ENCODE peak calls at places on chromosomes 7 and 10, in six cellular contexts. G, W, X, U, R and N are unnamed samples.

GRCh38 chr7:7221602-7222038 is 39.3 kb downstream of the C1GALT1 start:
- DNase-seq in G (no peak), W (no peak), X (no peak), U (no peak), R (no peak), N (no peak)

GRCh38 chr7:155342313-155342712 is 44.6 kb downstream of the INSIG1 start:
- DNase-seq in G (no peak), W (no peak), X (no peak), U (no peak), R (no peak), N (no peak)

GRCh38 chr7:36440880-36441279 is 51.2 kb downstream of the ANLN start:
- DNase-seq in G (peak; percentile 68), W (no peak), X (no peak), U (peak; percentile 31), R (no peak), N (no peak)

GRCh38 chr10:10826125-10826524 is 191.5 kb upstream of the CELF2 start:
- DNase-seq in G (no peak), W (no peak), X (no peak), U (no peak), R (no peak), N (no peak)

GRCh38 chr7:129779602-129780256 is 168.2 kb downstream of the NRF1 start:
- DNase-seq in G (peak; percentile 26), W (no peak), X (peak; percentile 35), U (peak; percentile 80), R (no peak), N (no peak)

GRCh38 chr7:20407585-20408466 is 77.1 kb downstream of the ITGB8 start:
- DNase-seq in G (no peak), W (no peak), X (no peak), U (peak; percentile 70), R (peak; percentile 87), N (peak; percentile 90)

GRCh38 chr7:71925663-71926062 is 486.5 kb downstream of the CALN1 start:
- DNase-seq in G (no peak), W (no peak), X (no peak), U (no peak), R (no peak), N (no peak)

GRCh38 chr7:143250822-143251221 is 12.4 kb upstream of the GSTK1 start:
- DNase-seq in G (no peak), W (no peak), X (no peak), U (no peak), R (no peak), N (no peak)

GRCh38 chr7:132584796-132585494 is 8.7 kb upstream of the PLXNA4 start:
- DNase-seq in G (no peak), W (no peak), X (no peak), U (no peak), R (no peak), N (no peak)

GRCh38 chr7:29035044-29035740 is 77.1 kb upstream of the TRIL start:
- DNase-seq in G (no peak), W (no peak), X (no peak), U (no peak), R (no peak), N (no peak)

GRCh38 chr7:8249121-8249520 is 12.8 kb downstream of the ICA1 start:
- DNase-seq in G (no peak), W (no peak), X (no peak), U (no peak), R (no peak), N (no peak)

GRCh38 chr7:29405891-29406290 is 157.7 kb upstream of the PRR15 start:
- DNase-seq in G (no peak), W (no peak), X (no peak), U (no peak), R (no peak), N (no peak)

GRCh38 chr7:84647797-84648762 is 453.5 kb upstream of the SEMA3A start:
- DNase-seq in G (peak; percentile 13), W (no peak), X (no peak), U (no peak), R (no peak), N (no peak)

GRCh38 chr10:5068274-5069017 is 25.8 kb upstream of the AKR1C3 start:
- DNase-seq in G (no peak), W (no peak), X (no peak), U (no peak), R (no peak), N (no peak)

GRCh38 chr7:142932386-142933091 is 1.0 kb downstream of the TRPV5 start:
- DNase-seq in G (no peak), W (no peak), X (no peak), U (no peak), R (no peak), N (no peak)

GRCh38 chr7:8221124-8221523 is 40.8 kb downstream of the ICA1 start:
- DNase-seq in G (no peak), W (no peak), X (no peak), U (no peak), R (no peak), N (no peak)

GRCh38 chr7:159098424-159098786 is 46.3 kb downstream of the VIPR2 start:
- DNase-seq in G (no peak), W (no peak), X (no peak), U (no peak), R (peak; percentile 24), N (peak; percentile 53)

GRCh38 chr7:2195403-2196246 is 37.1 kb downstream of the MAD1L1 start:
- DNase-seq in G (peak; percentile 18), W (no peak), X (no peak), U (no peak), R (peak; percentile 72), N (peak; percentile 66)

GRCh38 chr10:68871731-68872342 is 29.3 kb upstream of the DDX50 start:
- DNase-seq in G (peak; percentile 95), W (no peak), X (no peak), U (peak; percentile 23), R (no peak), N (no peak)

GRCh38 chr10:4699950-4700730 is 125.9 kb upstream of the AKR1E2 start:
- DNase-seq in G (no peak), W (no peak), X (no peak), U (no peak), R (no peak), N (no peak)

GRCh38 chr10:80612261-80612660 is 74.6 kb downstream of the SH2D4B start:
- DNase-seq in G (peak; percentile 93), W (no peak), X (no peak), U (no peak), R (no peak), N (no peak)

GRCh38 chr7:104299323-104299722 is 29.1 kb upstream of the LHFPL3 start:
- DNase-seq in G (no peak), W (no peak), X (no peak), U (peak; percentile 83), R (no peak), N (no peak)

GRCh38 chr7:66883716-66884115 is 37.3 kb upstream of the TMEM248 start:
- DNase-seq in G (no peak), W (no peak), X (no peak), U (no peak), R (no peak), N (no peak)

GRCh38 chr7:100053201-100053600 is 3.6 kb downstream of the ZSCAN21 start:
- DNase-seq in G (peak; percentile 96), W (no peak), X (no peak), U (peak; percentile 83), R (no peak), N (no peak)

GRCh38 chr7:44738031-44738730 is 10.5 kb upstream of the ZMIZ2 start:
- DNase-seq in G (no peak), W (no peak), X (no peak), U (peak; percentile 14), R (no peak), N (no peak)

GRCh38 chr7:140525741-140526140 is 46.4 kb upstream of the MKRN1 start:
- DNase-seq in G (no peak), W (no peak), X (no peak), U (no peak), R (peak; percentile 40), N (no peak)

GRCh38 chr7:96321041-96321669 is 743 bp downstream of the SLC25A13 start:
- DNase-seq in G (peak; percentile 92), W (no peak), X (peak; percentile 64), U (peak; percentile 82), R (peak; percentile 93), N (peak; percentile 88)

GRCh38 chr10:131862548-131862947 is 38.3 kb upstream of the PPP2R2D start:
- DNase-seq in G (no peak), W (no peak), X (no peak), U (no peak), R (no peak), N (no peak)

GRCh38 chr10:63241898-63242297 is 108.8 kb downstream of the NRBF2 start:
- DNase-seq in G (no peak), W (no peak), X (no peak), U (no peak), R (no peak), N (no peak)

GRCh38 chr10:99859585-99859984 is 77.1 kb downstream of the ABCC2 start:
- DNase-seq in G (peak; percentile 1), W (no peak), X (no peak), U (peak; percentile 49), R (no peak), N (no peak)

GRCh38 chr10:130763071-130763470 is 548.5 kb downstream of the TCERG1L start:
- DNase-seq in G (no peak), W (no peak), X (no peak), U (no peak), R (no peak), N (no peak)

GRCh38 chr10:71232089-71232998 is 20.0 kb downstream of the UNC5B start:
- DNase-seq in G (peak; percentile 14), W (no peak), X (no peak), U (no peak), R (peak; percentile 90), N (peak; percentile 94)

GRCh38 chr7:31069880-31070555 is 17.9 kb downstream of the ADCYAP1R1 start:
- DNase-seq in G (no peak), W (no peak), X (no peak), U (no peak), R (no peak), N (peak; percentile 15)

GRCh38 chr7:80467069-80467468 is 44.8 kb downstream of the GNAT3 start:
- DNase-seq in G (peak; percentile 31), W (no peak), X (no peak), U (no peak), R (no peak), N (no peak)

GRCh38 chr10:100392686-100393003 is 45.6 kb downstream of the SCD start:
- DNase-seq in G (no peak), W (no peak), X (no peak), U (no peak), R (no peak), N (no peak)